ENCODE peak calls at places on chromosome X, in ten cellular contexts. One of them, this sample, is unnamed.

GRCh38 chrX:129472116-129472515 is 51.2 kb downstream of the SMARCA1 start:
- DNase-seq in heart left ventricle: no peak
- DNase-seq in fibroblast of mammary gland: peak; percentile 61
- DNase-seq in CD4-positive, CD25-positive, alpha-beta regulatory T cell: no peak
- DNase-seq in lower lobe of right lung: no peak
- DNase-seq in astrocyte of the spinal cord: peak; percentile 25
- DNase-seq in GM23338: no peak
- DNase-seq in HL-60: no peak
- DNase-seq in aorta: no peak
- DNase-seq in spleen: no peak
- DNase-seq in this sample: peak; percentile 10

GRCh38 chrX:43813898-43814297 is 68.4 kb downstream of the MAOB start:
- DNase-seq in heart left ventricle: no peak
- DNase-seq in fibroblast of mammary gland: peak; percentile 40
- DNase-seq in CD4-positive, CD25-positive, alpha-beta regulatory T cell: peak; percentile 2
- DNase-seq in lower lobe of right lung: no peak
- DNase-seq in astrocyte of the spinal cord: no peak
- DNase-seq in GM23338: peak; percentile 61
- DNase-seq in HL-60: peak; percentile 4
- DNase-seq in aorta: no peak
- DNase-seq in spleen: no peak
- DNase-seq in this sample: no peak

GRCh38 chrX:47047989-47048388 is 30.3 kb upstream of the RGN start:
- DNase-seq in heart left ventricle: no peak
- DNase-seq in fibroblast of mammary gland: peak; percentile 13
- DNase-seq in CD4-positive, CD25-positive, alpha-beta regulatory T cell: no peak
- DNase-seq in lower lobe of right lung: no peak
- DNase-seq in astrocyte of the spinal cord: no peak
- DNase-seq in GM23338: no peak
- DNase-seq in HL-60: no peak
- DNase-seq in aorta: no peak
- DNase-seq in spleen: no peak
- DNase-seq in this sample: no peak

GRCh38 chrX:40440841-40441240 is 139.9 kb upstream of the ATP6AP2 start:
- DNase-seq in heart left ventricle: no peak
- DNase-seq in fibroblast of mammary gland: no peak
- DNase-seq in CD4-positive, CD25-positive, alpha-beta regulatory T cell: no peak
- DNase-seq in lower lobe of right lung: no peak
- DNase-seq in astrocyte of the spinal cord: no peak
- DNase-seq in GM23338: no peak
- DNase-seq in HL-60: no peak
- DNase-seq in aorta: no peak
- DNase-seq in spleen: no peak
- DNase-seq in this sample: no peak

GRCh38 chrX:3713225-3713936 is at the start of gene PRKX:
- DNase-seq in heart left ventricle: peak; percentile 71
- DNase-seq in fibroblast of mammary gland: peak; percentile 27
- DNase-seq in CD4-positive, CD25-positive, alpha-beta regulatory T cell: peak; percentile 84
- DNase-seq in lower lobe of right lung: peak; percentile 58
- DNase-seq in astrocyte of the spinal cord: peak; percentile 47
- DNase-seq in GM23338: peak; percentile 55
- DNase-seq in HL-60: peak; percentile 55
- DNase-seq in aorta: peak; percentile 86
- DNase-seq in spleen: peak; percentile 94
- DNase-seq in this sample: no peak

GRCh38 chrX:14964500-14964899 is 91.3 kb downstream of the MOSPD2 start:
- DNase-seq in heart left ventricle: no peak
- DNase-seq in fibroblast of mammary gland: peak; percentile 8
- DNase-seq in CD4-positive, CD25-positive, alpha-beta regulatory T cell: no peak
- DNase-seq in lower lobe of right lung: no peak
- DNase-seq in astrocyte of the spinal cord: peak; percentile 37
- DNase-seq in GM23338: no peak
- DNase-seq in HL-60: no peak
- DNase-seq in aorta: no peak
- DNase-seq in spleen: no peak
- DNase-seq in this sample: no peak

GRCh38 chrX:29470029-29470428 is 745.3 kb upstream of the MAGEB2 start:
- DNase-seq in heart left ventricle: no peak
- DNase-seq in fibroblast of mammary gland: peak; percentile 60
- DNase-seq in CD4-positive, CD25-positive, alpha-beta regulatory T cell: no peak
- DNase-seq in lower lobe of right lung: no peak
- DNase-seq in astrocyte of the spinal cord: peak; percentile 59
- DNase-seq in GM23338: no peak
- DNase-seq in HL-60: no peak
- DNase-seq in aorta: no peak
- DNase-seq in spleen: no peak
- DNase-seq in this sample: peak; percentile 76

GRCh38 chrX:5726246-5726645 is 502.4 kb downstream of the NLGN4X start:
- DNase-seq in heart left ventricle: peak; percentile 29
- DNase-seq in fibroblast of mammary gland: no peak
- DNase-seq in CD4-positive, CD25-positive, alpha-beta regulatory T cell: no peak
- DNase-seq in lower lobe of right lung: no peak
- DNase-seq in astrocyte of the spinal cord: peak; percentile 1
- DNase-seq in GM23338: no peak
- DNase-seq in HL-60: no peak
- DNase-seq in aorta: no peak
- DNase-seq in spleen: no peak
- DNase-seq in this sample: no peak

GRCh38 chrX:19593684-19594083 is 78.4 kb upstream of the MAP3K15 start:
- DNase-seq in heart left ventricle: no peak
- DNase-seq in fibroblast of mammary gland: peak; percentile 61
- DNase-seq in CD4-positive, CD25-positive, alpha-beta regulatory T cell: peak; percentile 30
- DNase-seq in lower lobe of right lung: no peak
- DNase-seq in astrocyte of the spinal cord: peak; percentile 54
- DNase-seq in GM23338: peak; percentile 44
- DNase-seq in HL-60: peak; percentile 14
- DNase-seq in aorta: no peak
- DNase-seq in spleen: no peak
- DNase-seq in this sample: no peak

GRCh38 chrX:139889760-139890159 is 43.1 kb downstream of the ATP11C start:
- DNase-seq in heart left ventricle: no peak
- DNase-seq in fibroblast of mammary gland: peak; percentile 33
- DNase-seq in CD4-positive, CD25-positive, alpha-beta regulatory T cell: no peak
- DNase-seq in lower lobe of right lung: no peak
- DNase-seq in astrocyte of the spinal cord: peak; percentile 41
- DNase-seq in GM23338: no peak
- DNase-seq in HL-60: no peak
- DNase-seq in aorta: no peak
- DNase-seq in spleen: no peak
- DNase-seq in this sample: no peak

GRCh38 chrX:50721771-50722521 is 92.0 kb downstream of the SHROOM4 start:
- DNase-seq in heart left ventricle: no peak
- DNase-seq in fibroblast of mammary gland: no peak
- DNase-seq in CD4-positive, CD25-positive, alpha-beta regulatory T cell: no peak
- DNase-seq in lower lobe of right lung: no peak
- DNase-seq in astrocyte of the spinal cord: no peak
- DNase-seq in GM23338: peak; percentile 69
- DNase-seq in HL-60: no peak
- DNase-seq in aorta: no peak
- DNase-seq in spleen: no peak
- DNase-seq in this sample: no peak

GRCh38 chrX:20756585-20756984 is 489.9 kb upstream of the RPS6KA3 start:
- DNase-seq in heart left ventricle: no peak
- DNase-seq in fibroblast of mammary gland: no peak
- DNase-seq in CD4-positive, CD25-positive, alpha-beta regulatory T cell: no peak
- DNase-seq in lower lobe of right lung: no peak
- DNase-seq in astrocyte of the spinal cord: no peak
- DNase-seq in GM23338: no peak
- DNase-seq in HL-60: no peak
- DNase-seq in aorta: no peak
- DNase-seq in spleen: no peak
- DNase-seq in this sample: no peak

GRCh38 chrX:16451331-16451730 is 198.6 kb upstream of the S100G start:
- DNase-seq in heart left ventricle: no peak
- DNase-seq in fibroblast of mammary gland: peak; percentile 40
- DNase-seq in CD4-positive, CD25-positive, alpha-beta regulatory T cell: no peak
- DNase-seq in lower lobe of right lung: no peak
- DNase-seq in astrocyte of the spinal cord: no peak
- DNase-seq in GM23338: no peak
- DNase-seq in HL-60: no peak
- DNase-seq in aorta: no peak
- DNase-seq in spleen: no peak
- DNase-seq in this sample: no peak

GRCh38 chrX:18377802-18378201 is 23.3 kb upstream of the SCML2 start:
- DNase-seq in heart left ventricle: no peak
- DNase-seq in fibroblast of mammary gland: peak; percentile 20
- DNase-seq in CD4-positive, CD25-positive, alpha-beta regulatory T cell: no peak
- DNase-seq in lower lobe of right lung: no peak
- DNase-seq in astrocyte of the spinal cord: no peak
- DNase-seq in GM23338: peak; percentile 72
- DNase-seq in HL-60: peak; percentile 35
- DNase-seq in aorta: no peak
- DNase-seq in spleen: no peak
- DNase-seq in this sample: no peak

GRCh38 chrX:101931494-101932248 is at the start of gene ZMAT1:
- DNase-seq in heart left ventricle: peak; percentile 95
- DNase-seq in fibroblast of mammary gland: peak; percentile 68
- DNase-seq in CD4-positive, CD25-positive, alpha-beta regulatory T cell: peak; percentile 88
- DNase-seq in lower lobe of right lung: peak; percentile 96
- DNase-seq in astrocyte of the spinal cord: peak; percentile 88
- DNase-seq in GM23338: peak; percentile 96
- DNase-seq in HL-60: peak; percentile 97
- DNase-seq in aorta: peak; percentile 98
- DNase-seq in spleen: peak; percentile 95
- DNase-seq in this sample: peak; percentile 43

GRCh38 chrX:101931104-101931493 is 728 bp downstream of the ZMAT1 start:
- DNase-seq in heart left ventricle: no peak
- DNase-seq in fibroblast of mammary gland: no peak
- DNase-seq in CD4-positive, CD25-positive, alpha-beta regulatory T cell: no peak
- DNase-seq in lower lobe of right lung: no peak
- DNase-seq in astrocyte of the spinal cord: no peak
- DNase-seq in GM23338: peak; percentile 44
- DNase-seq in HL-60: peak; percentile 9
- DNase-seq in aorta: no peak
- DNase-seq in spleen: no peak
- DNase-seq in this sample: no peak

GRCh38 chrX:101932249-101932570 is 383 bp upstream of the ZMAT1 start:
- DNase-seq in heart left ventricle: no peak
- DNase-seq in fibroblast of mammary gland: no peak
- DNase-seq in CD4-positive, CD25-positive, alpha-beta regulatory T cell: no peak
- DNase-seq in lower lobe of right lung: no peak
- DNase-seq in astrocyte of the spinal cord: no peak
- DNase-seq in GM23338: no peak
- DNase-seq in HL-60: no peak
- DNase-seq in aorta: no peak
- DNase-seq in spleen: no peak
- DNase-seq in this sample: no peak
- H3K4me3 ChIP-seq in heart left ventricle: peak overlapping the region; percentile 64
- H3K4me3 ChIP-seq in fibroblast of mammary gland: no peak overlapping the region
- H3K4me3 ChIP-seq in CD4-positive, CD25-positive, alpha-beta regulatory T cell: peak overlapping the region; percentile 26
- H3K4me3 ChIP-seq in lower lobe of right lung: peak overlapping the region; percentile 62
- H3K4me3 ChIP-seq in astrocyte of the spinal cord: peak overlapping the region; percentile 42
- H3K4me3 ChIP-seq in GM23338: no peak overlapping the region
- H3K4me3 ChIP-seq in HL-60: no peak overlapping the region
- H3K4me3 ChIP-seq in aorta: no peak overlapping the region
- H3K4me3 ChIP-seq in spleen: peak overlapping the region; percentile 56
- H3K4me3 ChIP-seq in this sample: peak overlapping the region; percentile 47

DNA sequence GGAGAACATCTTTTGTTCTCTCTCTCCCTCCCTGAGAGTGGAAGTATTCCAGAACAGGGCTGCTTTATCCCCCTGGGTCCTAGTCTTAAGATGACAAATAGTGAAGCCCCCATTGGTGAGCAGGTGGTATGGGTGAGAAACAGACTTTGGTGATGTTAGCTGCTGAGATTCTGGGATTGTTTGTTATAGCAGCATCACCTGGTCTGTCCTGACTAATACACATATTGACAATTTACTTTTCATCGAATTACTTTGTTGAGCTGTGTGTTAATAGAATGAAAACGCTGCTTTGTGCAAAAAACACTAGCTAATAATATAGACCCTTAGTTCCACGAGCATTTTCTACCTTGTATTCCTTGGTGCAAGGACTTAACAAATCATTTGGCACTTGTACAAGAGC is 133.5 kb downstream of the ASMT start:
- DNase-seq in heart left ventricle: no peak
- DNase-seq in fibroblast of mammary gland: no peak
- DNase-seq in CD4-positive, CD25-positive, alpha-beta regulatory T cell: no peak
- DNase-seq in lower lobe of right lung: no peak
- DNase-seq in astrocyte of the spinal cord: no peak
- DNase-seq in GM23338: no peak
- DNase-seq in HL-60: no peak
- DNase-seq in aorta: no peak
- DNase-seq in spleen: no peak
- DNase-seq in this sample: no peak
- H3K4me3 ChIP-seq in heart left ventricle: no peak overlapping the region
- H3K4me3 ChIP-seq in fibroblast of mammary gland: no peak overlapping the region
- H3K4me3 ChIP-seq in CD4-positive, CD25-positive, alpha-beta regulatory T cell: no peak overlapping the region
- H3K4me3 ChIP-seq in lower lobe of right lung: no peak overlapping the region
- H3K4me3 ChIP-seq in astrocyte of the spinal cord: no peak overlapping the region
- H3K4me3 ChIP-seq in GM23338: no peak overlapping the region
- H3K4me3 ChIP-seq in HL-60: no peak overlapping the region
- H3K4me3 ChIP-seq in aorta: no peak overlapping the region
- H3K4me3 ChIP-seq in spleen: no peak overlapping the region
- H3K4me3 ChIP-seq in this sample: no peak overlapping the region

DNA sequence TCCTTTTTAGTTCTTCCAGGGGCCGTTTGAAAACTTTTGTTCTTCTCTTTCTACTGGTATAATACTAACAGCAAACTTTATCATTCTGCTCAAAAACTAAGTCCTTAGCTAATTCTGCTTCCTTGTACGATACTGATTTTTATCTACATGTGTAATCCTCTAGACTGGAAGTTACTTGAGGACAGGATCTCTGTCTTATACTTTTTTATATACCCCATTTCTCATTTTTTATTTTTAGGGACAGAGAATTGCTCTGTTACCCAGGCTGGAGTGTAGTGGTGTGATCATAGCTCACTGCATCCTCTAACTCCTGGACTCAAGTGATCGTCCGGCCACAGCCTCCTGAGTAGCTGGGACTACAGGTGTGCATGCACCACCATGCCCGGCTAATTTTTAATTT is 2.2 kb downstream of the COX7B start:
- DNase-seq in heart left ventricle: no peak
- DNase-seq in fibroblast of mammary gland: no peak
- DNase-seq in CD4-positive, CD25-positive, alpha-beta regulatory T cell: no peak
- DNase-seq in lower lobe of right lung: no peak
- DNase-seq in astrocyte of the spinal cord: no peak
- DNase-seq in GM23338: no peak
- DNase-seq in HL-60: no peak
- DNase-seq in aorta: no peak
- DNase-seq in spleen: no peak
- DNase-seq in this sample: no peak
- H3K4me3 ChIP-seq in heart left ventricle: peak overlapping the region; percentile 55
- H3K4me3 ChIP-seq in fibroblast of mammary gland: no peak overlapping the region
- H3K4me3 ChIP-seq in CD4-positive, CD25-positive, alpha-beta regulatory T cell: peak overlapping the region; percentile 98
- H3K4me3 ChIP-seq in lower lobe of right lung: no peak overlapping the region
- H3K4me3 ChIP-seq in astrocyte of the spinal cord: no peak overlapping the region
- H3K4me3 ChIP-seq in GM23338: peak overlapping the region; percentile 60
- H3K4me3 ChIP-seq in HL-60: no peak overlapping the region
- H3K4me3 ChIP-seq in aorta: no peak overlapping the region
- H3K4me3 ChIP-seq in spleen: no peak overlapping the region
- H3K4me3 ChIP-seq in this sample: no peak overlapping the region

DNA sequence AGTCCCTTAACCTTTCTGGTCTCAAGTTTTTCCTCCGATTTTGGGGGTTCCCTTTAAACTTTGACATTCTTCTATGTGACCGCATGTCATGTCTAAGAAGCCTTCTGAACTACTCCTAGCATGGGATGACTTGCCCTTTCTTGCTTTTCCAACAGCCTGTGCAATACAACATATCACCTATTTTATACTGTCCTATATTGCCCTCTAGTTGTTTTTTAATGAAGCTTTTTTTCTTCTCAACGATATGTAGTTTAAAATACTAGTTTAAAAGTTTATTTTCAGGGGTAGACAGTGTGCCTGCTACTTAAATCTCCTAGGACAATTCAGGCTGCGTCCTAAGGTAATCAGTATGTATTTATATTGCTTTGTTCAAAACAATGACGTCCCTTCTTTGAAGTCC is 1.0 kb upstream of the IGBP1 start:
- DNase-seq in heart left ventricle: no peak
- DNase-seq in fibroblast of mammary gland: peak; percentile 4
- DNase-seq in CD4-positive, CD25-positive, alpha-beta regulatory T cell: peak; percentile 6
- DNase-seq in lower lobe of right lung: no peak
- DNase-seq in astrocyte of the spinal cord: no peak
- DNase-seq in GM23338: no peak
- DNase-seq in HL-60: peak; percentile 3
- DNase-seq in aorta: no peak
- DNase-seq in spleen: no peak
- DNase-seq in this sample: no peak
- H3K4me3 ChIP-seq in heart left ventricle: no peak overlapping the region
- H3K4me3 ChIP-seq in fibroblast of mammary gland: no peak overlapping the region
- H3K4me3 ChIP-seq in CD4-positive, CD25-positive, alpha-beta regulatory T cell: peak overlapping the region; percentile 97
- H3K4me3 ChIP-seq in lower lobe of right lung: no peak overlapping the region
- H3K4me3 ChIP-seq in astrocyte of the spinal cord: no peak overlapping the region
- H3K4me3 ChIP-seq in GM23338: no peak overlapping the region
- H3K4me3 ChIP-seq in HL-60: peak overlapping the region; percentile 78
- H3K4me3 ChIP-seq in aorta: no peak overlapping the region
- H3K4me3 ChIP-seq in spleen: peak overlapping the region; percentile 74
- H3K4me3 ChIP-seq in this sample: no peak overlapping the region